ENCODE peak calls at places on chromosomes 7 and 10, in nine cellular contexts. D is A549, A is GM23338, C is K562, M is Panc1, Y is HCT116, J is HepG2, L is SK-N-SH, B is GM12878. R is an unnamed sample.
A peak's percentile ranks its signal among the peaks of the same experiment; 100 is the strongest.

GRCh38 chr10:21495002-21495685 is 30.3 kb downstream of the SKIDA1 start:
- DNase-seq in D (no peak), A (no peak), C (no peak), M (no peak), Y (no peak), J (peak; percentile 34), L (peak; percentile 67), B (no peak), R (no peak)

GRCh38 chr7:137985253-137985896 is 16.5 kb downstream of the CREB3L2 start:
- DNase-seq in D (no peak), A (peak; percentile 30), C (no peak), M (no peak), Y (no peak), J (peak; percentile 32), L (no peak), B (peak; percentile 69), R (no peak)

GRCh38 chr7:111833461-111833860 is 271.2 kb upstream of the IMMP2L start:
- DNase-seq in D (no peak), A (no peak), C (no peak), M (no peak), Y (no peak), J (no peak), L (no peak), B (no peak), R (no peak)

GRCh38 chr7:73509463-73509862 is 12.6 kb downstream of the BAZ1B start:
- DNase-seq in D (no peak), A (no peak), C (no peak), M (no peak), Y (no peak), J (no peak), L (no peak), B (no peak), R (no peak)

GRCh38 chr10:125343118-125343752 is 182.9 kb upstream of the CTBP2 start:
- DNase-seq in D (peak; percentile 20), A (peak; percentile 66), C (peak; percentile 15), M (peak; percentile 10), Y (peak; percentile 51), J (peak; percentile 7), L (peak; percentile 48), B (no peak), R (no peak)

GRCh38 chr7:84218681-84219080 is 24.1 kb upstream of the SEMA3A start:
- DNase-seq in D (no peak), A (no peak), C (no peak), M (no peak), Y (no peak), J (no peak), L (no peak), B (no peak), R (peak; percentile 25)

GRCh38 chr7:90717286-90718060 is 121.4 kb downstream of the CDK14 start:
- DNase-seq in D (no peak), A (no peak), C (no peak), M (no peak), Y (no peak), J (peak; percentile 29), L (no peak), B (no peak), R (no peak)

GRCh38 chr7:54145716-54146115 is 396.5 kb upstream of the VSTM2A start:
- DNase-seq in D (no peak), A (peak; percentile 32), C (no peak), M (no peak), Y (no peak), J (no peak), L (no peak), B (no peak), R (no peak)

GRCh38 chr7:154910977-154911376 is 91.9 kb downstream of the PAXIP1 start:
- DNase-seq in D (no peak), A (no peak), C (no peak), M (no peak), Y (no peak), J (no peak), L (no peak), B (no peak), R (no peak)

GRCh38 chr10:29081971-29082699 is 206.7 kb upstream of the LYZL1 start:
- DNase-seq in D (no peak), A (no peak), C (no peak), M (no peak), Y (no peak), J (no peak), L (peak; percentile 32), B (no peak), R (no peak)

GRCh38 chr10:132466520-132467463 is 69.8 kb downstream of the PWWP2B start:
- DNase-seq in D (no peak), A (no peak), C (no peak), M (no peak), Y (no peak), J (no peak), L (no peak), B (no peak), R (no peak)

GRCh38 chr7:4266270-4267040 is 415.6 kb upstream of the FOXK1 start:
- DNase-seq in D (no peak), A (no peak), C (no peak), M (no peak), Y (no peak), J (no peak), L (no peak), B (no peak), R (no peak)

GRCh38 chr7:42170724-42171123 is 66.3 kb downstream of the GLI3 start:
- DNase-seq in D (no peak), A (no peak), C (no peak), M (no peak), Y (no peak), J (no peak), L (no peak), B (no peak), R (no peak)

GRCh38 chr10:119250641-119251314 is 43.4 kb downstream of the GRK5 start:
- DNase-seq in D (no peak), A (no peak), C (peak; percentile 47), M (peak; percentile 94), Y (no peak), J (no peak), L (no peak), B (no peak), R (no peak)

GRCh38 chr7:97064972-97065587 is 40.4 kb upstream of the DLX5 start:
- DNase-seq in D (peak; percentile 37), A (peak; percentile 82), C (peak; percentile 65), M (peak; percentile 38), Y (peak; percentile 34), J (peak; percentile 36), L (peak; percentile 78), B (no peak), R (peak; percentile 3)

GRCh38 chr10:80945267-80945880 is 407.7 kb downstream of the SH2D4B start:
- DNase-seq in D (no peak), A (peak; percentile 81), C (peak; percentile 10), M (peak; percentile 45), Y (no peak), J (peak; percentile 3), L (peak; percentile 8), B (no peak), R (no peak)

GRCh38 chr10:114300036-114300645 is 61.1 kb downstream of the VWA2 start:
- DNase-seq in D (no peak), A (no peak), C (no peak), M (no peak), Y (no peak), J (no peak), L (no peak), B (no peak), R (no peak)

GRCh38 chr7:50664937-50665336 is 99.7 kb upstream of the DDC start:
- DNase-seq in D (no peak), A (no peak), C (no peak), M (no peak), Y (no peak), J (no peak), L (no peak), B (no peak), R (no peak)

GRCh38 chr7:103051520-103051919 is 23.1 kb downstream of the FBXL13 start:
- DNase-seq in D (no peak), A (no peak), C (no peak), M (no peak), Y (no peak), J (no peak), L (no peak), B (no peak), R (no peak)

GRCh38 chr7:103048833-103049232 is 25.8 kb downstream of the FBXL13 start:
- DNase-seq in D (no peak), A (peak; percentile 79), C (no peak), M (no peak), Y (peak; percentile 33), J (no peak), L (no peak), B (no peak), R (peak; percentile 15)
- TF ChIP-seq REST in D (no peak), A (no peak), C (no peak), M (no peak), Y (no peak), J (no peak), L (no peak), B (no peak), R (no peak)

GRCh38 chr10:122468220-122468922 is 7.0 kb downstream of the HTRA1 start:
- DNase-seq in D (no peak), A (no peak), C (no peak), M (no peak), Y (no peak), J (no peak), L (no peak), B (no peak), R (no peak)
- H3K27ac ChIP-seq in D (peak overlapping the region; percentile 64), A (no peak overlapping the region), C (no peak overlapping the region), M (no peak overlapping the region), Y (no peak overlapping the region), J (no peak overlapping the region), L (peak overlapping the region; percentile 95), B (no peak overlapping the region), R (no peak overlapping the region)

GRCh38 chr7:43294080-43294630 is 181.7 kb downstream of the HECW1 start:
- DNase-seq in D (peak; percentile 21), A (peak; percentile 33), C (no peak), M (no peak), Y (peak; percentile 26), J (no peak), L (no peak), B (no peak), R (no peak)
- TF ChIP-seq REST in D (no peak), A (no peak), C (no peak), M (no peak), Y (no peak), J (no peak), L (no peak), B (no peak), R (no peak)

GRCh38 chr7:109945820-109946518 is 1145.0 kb upstream of the LRRN3 start:
- DNase-seq in D (no peak), A (no peak), C (no peak), M (no peak), Y (no peak), J (no peak), L (no peak), B (no peak), R (no peak)
- H3K27ac ChIP-seq in D (no peak overlapping the region), A (no peak overlapping the region), C (no peak overlapping the region), M (no peak overlapping the region), Y (no peak overlapping the region), J (no peak overlapping the region), L (no peak overlapping the region), B (no peak overlapping the region), R (no peak overlapping the region)

DNA sequence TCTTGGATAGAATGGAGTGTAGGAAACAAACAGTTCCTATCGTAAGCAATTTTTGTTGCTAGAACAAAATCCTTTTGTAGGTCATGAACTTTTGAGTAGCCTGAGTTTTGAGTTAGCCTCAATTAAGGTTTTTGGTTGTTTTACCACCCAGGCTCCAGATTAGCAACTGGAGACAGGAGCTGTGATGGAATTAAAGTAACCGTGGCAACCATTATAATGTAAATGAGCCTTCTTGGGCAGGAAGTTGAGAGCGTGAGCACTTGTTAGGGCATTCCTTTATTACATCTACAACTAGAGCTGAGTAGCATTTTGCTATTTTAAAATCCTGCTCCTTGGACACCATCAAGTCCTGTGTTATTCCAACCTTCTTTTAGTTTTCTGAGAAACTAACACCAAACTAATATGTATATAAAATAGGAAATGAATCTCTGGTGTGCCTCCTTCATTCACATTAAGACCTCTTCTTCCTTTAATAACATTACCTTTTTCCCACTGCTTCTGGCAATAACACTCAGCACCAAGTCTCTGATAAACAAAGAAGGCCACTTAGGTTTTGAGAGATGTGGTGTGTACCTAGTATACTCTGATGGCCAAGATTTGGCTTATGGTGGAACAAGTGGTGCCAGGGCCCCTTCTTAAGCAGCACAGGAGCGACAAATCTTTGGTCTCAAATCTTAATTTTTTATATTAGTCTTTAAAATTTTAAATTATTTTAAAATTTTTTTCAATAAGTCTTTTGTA is 34.0 kb downstream of the AHCYL2 start:
- DNase-seq in D (no peak), A (peak; percentile 98), C (no peak), M (no peak), Y (no peak), J (no peak), L (no peak), B (no peak), R (no peak)
- TF ChIP-seq REST in D (no peak), A (no peak), C (no peak), M (no peak), Y (no peak), J (no peak), L (no peak), B (no peak), R (no peak)